ENCODE peak calls at places on chromosomes 16 and 17, in nine cellular contexts. H, A, F, I, G, K, X, E and M are unnamed samples.

GRCh38 chr17:66547170-66547865 is 244.9 kb downstream of the PRKCA start:
- DNase-seq in I (no peak), F (no peak), E (no peak), G (no peak), A (no peak), K (no peak), X (no peak), H (no peak), M (no peak)

GRCh38 chr16:75227361-75228142 is 8.8 kb downstream of the CTRB1 start:
- DNase-seq in H (no peak), F (no peak), X (no peak), G (no peak), E (no peak), K (peak; percentile 61), I (no peak), A (no peak), M (no peak)

GRCh38 chr16:57628008-57628781 is at the start of gene ADGRG1:
- DNase-seq in K (peak; percentile 97), A (no peak), I (no peak), H (no peak), E (no peak), F (peak; percentile 93), X (peak; percentile 87), G (peak; percentile 36), M (peak; percentile 41)

GRCh38 chr16:54812229-54812628 is 118.4 kb upstream of the IRX5 start:
- DNase-seq in A (peak; percentile 1), G (no peak), K (no peak), F (no peak), H (no peak), E (no peak), X (no peak), I (no peak), M (no peak)

GRCh38 chr16:66516808-66517585 is 32.9 kb downstream of the TK2 start:
- DNase-seq in A (peak; percentile 100), I (peak; percentile 43), H (peak; percentile 97), G (peak; percentile 53), E (peak; percentile 98), F (peak; percentile 99), K (peak; percentile 98), X (peak; percentile 99), M (peak; percentile 90)

GRCh38 chr17:17675925-17676534 is 5.2 kb upstream of the RAI1 start:
- DNase-seq in G (no peak), X (peak; percentile 48), I (no peak), E (no peak), K (no peak), H (no peak), F (no peak), A (no peak), M (no peak)

GRCh38 chr17:45801386-45801785 is 17.3 kb downstream of the CRHR1 start:
- DNase-seq in A (no peak), K (no peak), F (no peak), E (no peak), H (no peak), G (no peak), X (no peak), I (peak; percentile 48), M (no peak)

GRCh38 chr17:57107498-57108101 is 22.6 kb downstream of the AKAP1 start:
- DNase-seq in G (no peak), F (no peak), K (peak; percentile 85), A (no peak), I (no peak), E (no peak), H (peak; percentile 76), X (peak; percentile 39), M (peak; percentile 36)

GRCh38 chr16:31094088-31094423 is 541 bp downstream of the VKORC1 start:
- DNase-seq in I (peak; percentile 38), X (peak; percentile 21), G (no peak), E (no peak), F (no peak), A (no peak), H (no peak), K (no peak), M (no peak)

GRCh38 chr17:66304304-66305174 is 2.1 kb downstream of the PRKCA start:
- DNase-seq in H (peak; percentile 35), I (no peak), F (peak; percentile 39), K (no peak), A (no peak), G (no peak), E (no peak), X (peak; percentile 56), M (no peak)

GRCh38 chr17:67467500-67468481 is 90.7 kb downstream of the PITPNC1 start:
- DNase-seq in I (no peak), A (no peak), E (no peak), G (no peak), X (no peak), H (no peak), F (no peak), K (no peak), M (no peak)

GRCh38 chr16:55494994-55495421 is 13.9 kb upstream of the LPCAT2 start:
- DNase-seq in F (peak; percentile 97), G (no peak), I (no peak), X (peak; percentile 94), K (no peak), E (no peak), A (no peak), H (peak; percentile 45), M (no peak)